ENCODE peak calls at places on chromosomes 12 and 14, in ten cellular contexts. One of them, this sample, is unnamed.

GRCh38 chr12:108629824-108630476 is 3.7 kb downstream of the SELPLG start:
- DNase-seq in heart right ventricle: no peak
- DNase-seq in GM10248: no peak
- DNase-seq in fibroblast of the aortic adventitia: peak; percentile 86
- DNase-seq in left lung: peak; percentile 86
- DNase-seq in cardiac muscle cell: peak; percentile 80
- DNase-seq in bronchial epithelial cell: peak; percentile 94
- DNase-seq in lower lobe of right lung: peak; percentile 79
- DNase-seq in cardiac fibroblast: peak; percentile 88
- DNase-seq in colonic mucosa: no peak
- DNase-seq in this sample: no peak

GRCh38 chr14:43649508-43649907 is 857.6 kb downstream of the FSCB start:
- DNase-seq in fibroblast of the aortic adventitia: no peak
- DNase-seq in GM10248: no peak
- DNase-seq in colonic mucosa: no peak
- DNase-seq in bronchial epithelial cell: no peak
- DNase-seq in cardiac muscle cell: no peak
- DNase-seq in lower lobe of right lung: no peak
- DNase-seq in heart right ventricle: no peak
- DNase-seq in cardiac fibroblast: no peak
- DNase-seq in left lung: no peak
- DNase-seq in this sample: no peak

GRCh38 chr12:117680311-117680710 is 288.5 kb downstream of the KSR2 start:
- DNase-seq in bronchial epithelial cell: no peak
- DNase-seq in cardiac fibroblast: no peak
- DNase-seq in heart right ventricle: no peak
- DNase-seq in GM10248: no peak
- DNase-seq in fibroblast of the aortic adventitia: no peak
- DNase-seq in colonic mucosa: no peak
- DNase-seq in cardiac muscle cell: no peak
- DNase-seq in lower lobe of right lung: no peak
- DNase-seq in left lung: no peak
- DNase-seq in this sample: no peak

GRCh38 chr12:80559766-80560165 is 115.7 kb downstream of the PTPRQ start:
- DNase-seq in GM10248: no peak
- DNase-seq in cardiac muscle cell: no peak
- DNase-seq in heart right ventricle: no peak
- DNase-seq in bronchial epithelial cell: no peak
- DNase-seq in left lung: no peak
- DNase-seq in cardiac fibroblast: no peak
- DNase-seq in colonic mucosa: no peak
- DNase-seq in fibroblast of the aortic adventitia: no peak
- DNase-seq in lower lobe of right lung: no peak
- DNase-seq in this sample: no peak

GRCh38 chr12:49190317-49190716 is 1.4 kb upstream of the TUBA1A start:
- DNase-seq in bronchial epithelial cell: no peak
- DNase-seq in heart right ventricle: no peak
- DNase-seq in cardiac muscle cell: no peak
- DNase-seq in GM10248: no peak
- DNase-seq in fibroblast of the aortic adventitia: no peak
- DNase-seq in left lung: no peak
- DNase-seq in lower lobe of right lung: no peak
- DNase-seq in cardiac fibroblast: no peak
- DNase-seq in colonic mucosa: no peak
- DNase-seq in this sample: no peak

GRCh38 chr12:124457287-124458219 is 109.9 kb downstream of the NCOR2 start:
- DNase-seq in GM10248: peak; percentile 78
- DNase-seq in lower lobe of right lung: peak; percentile 86
- DNase-seq in cardiac muscle cell: peak; percentile 72
- DNase-seq in bronchial epithelial cell: no peak
- DNase-seq in heart right ventricle: peak; percentile 74
- DNase-seq in fibroblast of the aortic adventitia: peak; percentile 65
- DNase-seq in colonic mucosa: peak; percentile 70
- DNase-seq in left lung: peak; percentile 93
- DNase-seq in cardiac fibroblast: peak; percentile 45
- DNase-seq in this sample: no peak

GRCh38 chr14:64721391-64721791 is 17.2 kb downstream of the PLEKHG3 start:
- DNase-seq in cardiac fibroblast: peak; percentile 62
- DNase-seq in bronchial epithelial cell: no peak
- DNase-seq in heart right ventricle: no peak
- DNase-seq in fibroblast of the aortic adventitia: peak; percentile 90
- DNase-seq in lower lobe of right lung: no peak
- DNase-seq in left lung: no peak
- DNase-seq in colonic mucosa: peak; percentile 72
- DNase-seq in cardiac muscle cell: peak; percentile 49
- DNase-seq in GM10248: no peak
- DNase-seq in this sample: no peak

GRCh38 chr14:63949696-63950095 is 96.9 kb downstream of the SYNE2 start:
- DNase-seq in cardiac fibroblast: peak; percentile 22
- DNase-seq in GM10248: no peak
- DNase-seq in heart right ventricle: no peak
- DNase-seq in fibroblast of the aortic adventitia: no peak
- DNase-seq in cardiac muscle cell: no peak
- DNase-seq in colonic mucosa: no peak
- DNase-seq in bronchial epithelial cell: peak; percentile 13
- DNase-seq in left lung: no peak
- DNase-seq in lower lobe of right lung: no peak
- DNase-seq in this sample: no peak

GRCh38 chr14:51318777-51319176 is 78.7 kb downstream of the TMX1 start:
- DNase-seq in cardiac muscle cell: no peak
- DNase-seq in bronchial epithelial cell: no peak
- DNase-seq in colonic mucosa: no peak
- DNase-seq in left lung: no peak
- DNase-seq in fibroblast of the aortic adventitia: no peak
- DNase-seq in lower lobe of right lung: no peak
- DNase-seq in heart right ventricle: no peak
- DNase-seq in cardiac fibroblast: no peak
- DNase-seq in GM10248: no peak
- DNase-seq in this sample: no peak

GRCh38 chr14:100865682-100866591 is 37.6 kb downstream of the RTL1 start:
- DNase-seq in heart right ventricle: no peak
- DNase-seq in GM10248: no peak
- DNase-seq in cardiac muscle cell: no peak
- DNase-seq in bronchial epithelial cell: no peak
- DNase-seq in lower lobe of right lung: peak; percentile 32
- DNase-seq in colonic mucosa: no peak
- DNase-seq in cardiac fibroblast: no peak
- DNase-seq in left lung: peak; percentile 49
- DNase-seq in fibroblast of the aortic adventitia: no peak
- DNase-seq in this sample: no peak

GRCh38 chr12:70606001-70606400 is 31.2 kb downstream of the PTPRB start:
- DNase-seq in cardiac fibroblast: peak; percentile 50
- DNase-seq in cardiac muscle cell: no peak
- DNase-seq in GM10248: no peak
- DNase-seq in lower lobe of right lung: no peak
- DNase-seq in colonic mucosa: no peak
- DNase-seq in left lung: no peak
- DNase-seq in heart right ventricle: no peak
- DNase-seq in fibroblast of the aortic adventitia: peak; percentile 32
- DNase-seq in bronchial epithelial cell: peak; percentile 76
- DNase-seq in this sample: no peak

GRCh38 chr12:4286771-4287317 is 13.3 kb downstream of the CCND2 start:
- DNase-seq in bronchial epithelial cell: no peak
- DNase-seq in fibroblast of the aortic adventitia: no peak
- DNase-seq in cardiac fibroblast: no peak
- DNase-seq in GM10248: no peak
- DNase-seq in lower lobe of right lung: no peak
- DNase-seq in cardiac muscle cell: no peak
- DNase-seq in heart right ventricle: no peak
- DNase-seq in colonic mucosa: no peak
- DNase-seq in left lung: no peak
- DNase-seq in this sample: no peak

GRCh38 chr12:55931780-55932545 is 1.0 kb downstream of the DGKA start:
- DNase-seq in cardiac muscle cell: peak; percentile 50
- DNase-seq in cardiac fibroblast: peak; percentile 31
- DNase-seq in bronchial epithelial cell: peak; percentile 25
- DNase-seq in lower lobe of right lung: peak; percentile 74
- DNase-seq in GM10248: peak; percentile 65
- DNase-seq in left lung: peak; percentile 92
- DNase-seq in heart right ventricle: peak; percentile 70
- DNase-seq in fibroblast of the aortic adventitia: peak; percentile 32
- DNase-seq in colonic mucosa: peak; percentile 70
- DNase-seq in this sample: peak; percentile 38

GRCh38 chr12:40157307-40157706 is 51.4 kb upstream of the SLC2A13 start:
- DNase-seq in cardiac fibroblast: no peak
- DNase-seq in fibroblast of the aortic adventitia: no peak
- DNase-seq in colonic mucosa: no peak
- DNase-seq in lower lobe of right lung: no peak
- DNase-seq in cardiac muscle cell: no peak
- DNase-seq in heart right ventricle: no peak
- DNase-seq in GM10248: no peak
- DNase-seq in bronchial epithelial cell: no peak
- DNase-seq in left lung: no peak
- DNase-seq in this sample: no peak

GRCh38 chr12:48003226-48004038 is 844 bp downstream of the COL2A1 start:
- DNase-seq in left lung: no peak
- DNase-seq in colonic mucosa: no peak
- DNase-seq in cardiac fibroblast: no peak
- DNase-seq in GM10248: no peak
- DNase-seq in heart right ventricle: no peak
- DNase-seq in bronchial epithelial cell: no peak
- DNase-seq in lower lobe of right lung: no peak
- DNase-seq in fibroblast of the aortic adventitia: peak; percentile 5
- DNase-seq in cardiac muscle cell: peak; percentile 12
- DNase-seq in this sample: no peak

GRCh38 chr12:51345681-51346080 is 798 bp downstream of the CELA1 start:
- DNase-seq in GM10248: no peak
- DNase-seq in colonic mucosa: no peak
- DNase-seq in fibroblast of the aortic adventitia: peak; percentile 31
- DNase-seq in cardiac fibroblast: peak; percentile 31
- DNase-seq in bronchial epithelial cell: no peak
- DNase-seq in left lung: no peak
- DNase-seq in lower lobe of right lung: no peak
- DNase-seq in heart right ventricle: no peak
- DNase-seq in cardiac muscle cell: peak; percentile 47
- DNase-seq in this sample: no peak

GRCh38 chr12:45543887-45544286 is 185.6 kb upstream of the ARID2 start:
- DNase-seq in left lung: no peak
- DNase-seq in fibroblast of the aortic adventitia: peak; percentile 94
- DNase-seq in heart right ventricle: no peak
- DNase-seq in GM10248: peak; percentile 77
- DNase-seq in colonic mucosa: peak; percentile 56
- DNase-seq in lower lobe of right lung: no peak
- DNase-seq in cardiac fibroblast: peak; percentile 91
- DNase-seq in bronchial epithelial cell: peak; percentile 83
- DNase-seq in cardiac muscle cell: peak; percentile 90
- DNase-seq in this sample: no peak

GRCh38 chr14:93939304-93940229 is 12.4 kb downstream of the FAM181A start:
- DNase-seq in fibroblast of the aortic adventitia: peak; percentile 66
- DNase-seq in colonic mucosa: peak; percentile 85
- DNase-seq in GM10248: peak; percentile 91
- DNase-seq in cardiac fibroblast: peak; percentile 69
- DNase-seq in cardiac muscle cell: peak; percentile 76
- DNase-seq in heart right ventricle: peak; percentile 82
- DNase-seq in lower lobe of right lung: peak; percentile 88
- DNase-seq in bronchial epithelial cell: peak; percentile 56
- DNase-seq in left lung: peak; percentile 96
- DNase-seq in this sample: peak; percentile 93

GRCh38 chr12:117507547-117507946 is 146.1 kb upstream of the NOS1 start:
- DNase-seq in left lung: no peak
- DNase-seq in cardiac fibroblast: no peak
- DNase-seq in colonic mucosa: no peak
- DNase-seq in lower lobe of right lung: no peak
- DNase-seq in bronchial epithelial cell: no peak
- DNase-seq in GM10248: no peak
- DNase-seq in cardiac muscle cell: no peak
- DNase-seq in fibroblast of the aortic adventitia: no peak
- DNase-seq in heart right ventricle: no peak
- DNase-seq in this sample: no peak

GRCh38 chr12:14418526-14418925 is 53.0 kb downstream of the ATF7IP start:
- DNase-seq in colonic mucosa: no peak
- DNase-seq in fibroblast of the aortic adventitia: peak; percentile 59
- DNase-seq in GM10248: no peak
- DNase-seq in lower lobe of right lung: no peak
- DNase-seq in left lung: no peak
- DNase-seq in cardiac muscle cell: peak; percentile 50
- DNase-seq in cardiac fibroblast: peak; percentile 58
- DNase-seq in bronchial epithelial cell: peak; percentile 55
- DNase-seq in heart right ventricle: no peak
- DNase-seq in this sample: no peak
- TF ChIP-seq CTCF in colonic mucosa: peak; percentile 34
- TF ChIP-seq CTCF in fibroblast of the aortic adventitia: peak; percentile 34
- TF ChIP-seq CTCF in GM10248: no peak
- TF ChIP-seq CTCF in lower lobe of right lung: peak; percentile 26
- TF ChIP-seq CTCF in left lung: peak; percentile 25
- TF ChIP-seq CTCF in cardiac muscle cell: peak; percentile 32
- TF ChIP-seq CTCF in cardiac fibroblast: peak; percentile 32
- TF ChIP-seq CTCF in bronchial epithelial cell: no peak
- TF ChIP-seq CTCF in heart right ventricle: peak; percentile 34
- TF ChIP-seq CTCF in this sample: peak; percentile 39

GRCh38 chr14:73786632-73786941 is 65.0 kb upstream of the PTGR2 start:
- DNase-seq in bronchial epithelial cell: no peak
- DNase-seq in fibroblast of the aortic adventitia: no peak
- DNase-seq in cardiac fibroblast: peak; percentile 35
- DNase-seq in colonic mucosa: no peak
- DNase-seq in left lung: no peak
- DNase-seq in cardiac muscle cell: peak; percentile 61
- DNase-seq in GM10248: no peak
- DNase-seq in heart right ventricle: peak; percentile 62
- DNase-seq in lower lobe of right lung: peak; percentile 68
- DNase-seq in this sample: no peak
- TF ChIP-seq CTCF in bronchial epithelial cell: no peak
- TF ChIP-seq CTCF in fibroblast of the aortic adventitia: no peak
- TF ChIP-seq CTCF in cardiac fibroblast: no peak
- TF ChIP-seq CTCF in colonic mucosa: no peak
- TF ChIP-seq CTCF in left lung: no peak
- TF ChIP-seq CTCF in cardiac muscle cell: no peak
- TF ChIP-seq CTCF in GM10248: no peak
- TF ChIP-seq CTCF in heart right ventricle: no peak
- TF ChIP-seq CTCF in lower lobe of right lung: no peak
- TF ChIP-seq CTCF in this sample: no peak

DNA sequence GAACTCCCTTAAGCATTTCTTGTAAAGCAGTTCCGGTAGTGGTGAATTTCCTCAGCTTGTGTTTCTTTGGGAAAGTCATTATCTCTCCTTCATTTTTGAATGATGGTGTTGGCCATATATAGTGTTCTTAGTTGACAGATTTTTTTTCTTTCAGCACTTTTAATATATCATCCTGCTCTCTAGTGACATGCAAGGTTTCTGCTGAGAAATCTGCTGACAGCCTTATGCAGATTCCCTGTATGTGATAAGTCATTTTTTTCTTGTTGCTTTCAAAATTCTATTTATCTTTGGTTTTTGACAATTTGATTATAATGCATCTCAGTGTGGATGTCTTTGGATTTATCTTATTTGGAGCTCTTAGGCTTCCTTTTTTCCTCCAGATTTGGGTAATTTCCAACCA is 135.7 kb downstream of the PTPRO start:
- DNase-seq in bronchial epithelial cell: no peak
- DNase-seq in left lung: no peak
- DNase-seq in lower lobe of right lung: no peak
- DNase-seq in GM10248: no peak
- DNase-seq in cardiac fibroblast: no peak
- DNase-seq in colonic mucosa: no peak
- DNase-seq in cardiac muscle cell: no peak
- DNase-seq in heart right ventricle: no peak
- DNase-seq in fibroblast of the aortic adventitia: no peak
- DNase-seq in this sample: no peak
- TF ChIP-seq CTCF in bronchial epithelial cell: no peak
- TF ChIP-seq CTCF in left lung: no peak
- TF ChIP-seq CTCF in lower lobe of right lung: no peak
- TF ChIP-seq CTCF in GM10248: no peak
- TF ChIP-seq CTCF in cardiac fibroblast: no peak
- TF ChIP-seq CTCF in colonic mucosa: no peak
- TF ChIP-seq CTCF in cardiac muscle cell: no peak
- TF ChIP-seq CTCF in heart right ventricle: no peak
- TF ChIP-seq CTCF in fibroblast of the aortic adventitia: no peak
- TF ChIP-seq CTCF in this sample: no peak

GRCh38 chr14:75982724-75983358 is 1.0 kb upstream of the TGFB3 start:
- DNase-seq in lower lobe of right lung: peak; percentile 69
- DNase-seq in fibroblast of the aortic adventitia: peak; percentile 73
- DNase-seq in cardiac muscle cell: peak; percentile 80
- DNase-seq in left lung: peak; percentile 88
- DNase-seq in GM10248: no peak
- DNase-seq in colonic mucosa: peak; percentile 57
- DNase-seq in bronchial epithelial cell: no peak
- DNase-seq in cardiac fibroblast: peak; percentile 65
- DNase-seq in heart right ventricle: peak; percentile 83
- DNase-seq in this sample: no peak
- TF ChIP-seq CTCF in lower lobe of right lung: no peak
- TF ChIP-seq CTCF in fibroblast of the aortic adventitia: no peak
- TF ChIP-seq CTCF in cardiac muscle cell: no peak
- TF ChIP-seq CTCF in left lung: no peak
- TF ChIP-seq CTCF in GM10248: no peak
- TF ChIP-seq CTCF in colonic mucosa: peak; percentile 18
- TF ChIP-seq CTCF in bronchial epithelial cell: no peak
- TF ChIP-seq CTCF in cardiac fibroblast: no peak
- TF ChIP-seq CTCF in heart right ventricle: peak; percentile 16
- TF ChIP-seq CTCF in this sample: no peak